ENCODE peak calls at places on chromosomes 11 and 22, in five cellular contexts. I is AG09309, W is HEK293T, Q is transverse colon, B is astrocyte of the spinal cord. J is an unnamed sample.

GRCh38 chr11:107018902-107019493 is 722 bp upstream of the GUCY1A2 start:
- DNase-seq in Q (peak; percentile 14), W (peak; percentile 32), I (no peak), B (peak; percentile 84), J (peak; percentile 3)

GRCh38 chr22:36366291-36366708 is 21.5 kb downstream of the MYH9 start:
- DNase-seq in I (no peak), W (no peak), B (no peak), Q (no peak), J (no peak)

GRCh38 chr11:112563808-112564207 is 303.1 kb upstream of the PLET1 start:
- DNase-seq in W (no peak), B (no peak), I (no peak), Q (no peak), J (no peak)

GRCh38 chr22:40609216-40609615 is 27.3 kb downstream of the MRTFA start:
- DNase-seq in I (no peak), Q (no peak), B (no peak), W (no peak), J (no peak)

GRCh38 chr11:394034-394857 is at the start of gene PKP3:
- DNase-seq in B (peak; percentile 48), W (no peak), I (no peak), Q (peak; percentile 93), J (peak; percentile 95)

GRCh38 chr11:104001474-104001873 is 35.0 kb upstream of the DDI1 start:
- DNase-seq in Q (no peak), I (no peak), B (peak; percentile 41), W (no peak), J (no peak)

GRCh38 chr11:58992489-58992888 is 53.2 kb downstream of the GLYATL1 start:
- DNase-seq in Q (no peak), I (no peak), B (no peak), W (no peak), J (no peak)

GRCh38 chr11:65470433-65470832 is 28.4 kb upstream of the MALAT1 start:
- DNase-seq in W (no peak), B (no peak), I (no peak), Q (no peak), J (no peak)

GRCh38 chr11:64358907-64359711 is at the start of gene RPS6KA4:
- DNase-seq in Q (peak; percentile 73), I (no peak), W (peak; percentile 76), B (peak; percentile 58), J (peak; percentile 74)

J was measured in small intestine.